ENCODE peak calls at places on chromosome 21, in nine cellular contexts. O is cardiac septum; A is right cardiac atrium; R is cardiac muscle cell; H is T-helper 9 cell; I is CD4-positive, alpha-beta T cell; F is HCT116; B is GM20000; Z is foreskin fibroblast. K is an unnamed sample.

GRCh38 chr21:45517249-45518065 is 24.8 kb downstream of the SLC19A1 start:
- DNase-seq in O (peak; percentile 87), A (peak; percentile 39), R (no peak), H (no peak), I (no peak), F (no peak), B (peak; percentile 71), Z (peak; percentile 31), K (no peak)

GRCh38 chr21:19913995-19914394 is 1084.2 kb upstream of the NCAM2 start:
- DNase-seq in O (no peak), A (peak; percentile 35), R (peak; percentile 4), H (no peak), I (no peak), F (no peak), B (no peak), Z (no peak), K (no peak)

GRCh38 chr21:45258476-45258875 is 29.2 kb downstream of the POFUT2 start:
- DNase-seq in O (no peak), A (peak; percentile 51), R (no peak), H (no peak), I (no peak), F (no peak), B (no peak), Z (peak; percentile 38), K (no peak)

GRCh38 chr21:45438391-45439145 is 33.6 kb downstream of the COL18A1 start:
- DNase-seq in O (no peak), A (peak; percentile 75), R (no peak), H (no peak), I (no peak), F (no peak), B (no peak), Z (no peak), K (no peak)

GRCh38 chr21:35377505-35378090 is 328.5 kb upstream of the RUNX1 start:
- DNase-seq in O (no peak), A (no peak), R (no peak), H (no peak), I (no peak), F (no peak), B (no peak), Z (peak; percentile 35), K (no peak)

GRCh38 chr21:18191139-18191538 is 53.5 kb upstream of the CHODL start:
- DNase-seq in O (no peak), A (no peak), R (no peak), H (no peak), I (no peak), F (no peak), B (no peak), Z (no peak), K (no peak)

GRCh38 chr21:18334066-18334465 is 69.5 kb downstream of the TMPRSS15 start:
- DNase-seq in O (no peak), A (no peak), R (no peak), H (no peak), I (no peak), F (no peak), B (no peak), Z (no peak), K (no peak)

GRCh38 chr21:42463861-42464515 is 32.0 kb downstream of the RSPH1 start:
- DNase-seq in O (peak; percentile 74), A (no peak), R (no peak), H (peak; percentile 63), I (peak; percentile 50), F (peak; percentile 92), B (no peak), Z (no peak), K (no peak)

GRCh38 chr21:42156690-42157605 is 62.0 kb upstream of the ABCG1 start:
- DNase-seq in O (peak; percentile 67), A (peak; percentile 71), R (no peak), H (no peak), I (no peak), F (no peak), B (no peak), Z (peak; percentile 35), K (no peak)

GRCh38 chr21:46239817-46240325 is 11.3 kb upstream of the LSS start:
- DNase-seq in O (no peak), A (no peak), R (no peak), H (no peak), I (no peak), F (no peak), B (no peak), Z (no peak), K (no peak)

GRCh38 chr21:33069645-33069993 is 322 bp upstream of the OLIG1 start:
- DNase-seq in O (no peak), A (no peak), R (no peak), H (no peak), I (no peak), F (no peak), B (no peak), Z (no peak), K (no peak)

GRCh38 chr21:34313116-34313515 is 50.7 kb upstream of the KCNE2 start:
- DNase-seq in O (no peak), A (no peak), R (no peak), H (no peak), I (no peak), F (no peak), B (no peak), Z (peak; percentile 42), K (no peak)

GRCh38 chr21:38323721-38324591 is 67.2 kb downstream of the KCNJ15 start:
- DNase-seq in O (no peak), A (no peak), R (peak; percentile 7), H (no peak), I (no peak), F (no peak), B (no peak), Z (peak; percentile 94), K (no peak)

GRCh38 chr21:31559368-31560119 is 99.9 kb upstream of the SOD1 start:
- DNase-seq in O (peak; percentile 92), A (peak; percentile 98), R (peak; percentile 98), H (peak; percentile 80), I (peak; percentile 89), F (peak; percentile 86), B (peak; percentile 81), Z (peak; percentile 82), K (peak; percentile 95)

GRCh38 chr21:19343711-19344110 is 940.1 kb upstream of the TMPRSS15 start:
- DNase-seq in O (no peak), A (no peak), R (no peak), H (no peak), I (no peak), F (no peak), B (peak; percentile 4), Z (no peak), K (no peak)

GRCh38 chr21:42220138-42220701 is 1.3 kb downstream of the ABCG1 start:
- DNase-seq in O (peak; percentile 75), A (peak; percentile 67), R (peak; percentile 75), H (peak; percentile 63), I (peak; percentile 57), F (no peak), B (peak; percentile 77), Z (peak; percentile 66), K (peak; percentile 78)

GRCh38 chr21:40783404-40783803 is 63.6 kb downstream of the DSCAM start:
- DNase-seq in O (no peak), A (no peak), R (no peak), H (no peak), I (no peak), F (no peak), B (no peak), Z (no peak), K (no peak)

GRCh38 chr21:29645666-29646553 is 293.9 kb downstream of the GRIK1 start:
- DNase-seq in O (no peak), A (no peak), R (no peak), H (no peak), I (no peak), F (no peak), B (no peak), Z (no peak), K (no peak)

GRCh38 chr21:42734323-42734971 is 81.0 kb downstream of the PDE9A start:
- DNase-seq in O (no peak), A (no peak), R (no peak), H (no peak), I (no peak), F (no peak), B (no peak), Z (no peak), K (peak; percentile 37)

GRCh38 chr21:45011911-45012660 is 62.3 kb upstream of the ADARB1 start:
- DNase-seq in O (no peak), A (peak; percentile 47), R (peak; percentile 63), H (no peak), I (no peak), F (peak; percentile 65), B (no peak), Z (peak; percentile 95), K (peak; percentile 88)

GRCh38 chr21:44793269-44794030 is 8.2 kb downstream of the UBE2G2 start:
- DNase-seq in O (no peak), A (peak; percentile 79), R (peak; percentile 85), H (peak; percentile 31), I (peak; percentile 43), F (peak; percentile 24), B (peak; percentile 83), Z (peak; percentile 82), K (no peak)

GRCh38 chr21:21175798-21176334 is 177.7 kb downstream of the NCAM2 start:
- DNase-seq in O (no peak), A (no peak), R (no peak), H (no peak), I (no peak), F (no peak), B (no peak), Z (no peak), K (no peak)

GRCh38 chr21:24545807-24546361 is 1061.4 kb downstream of the MRPL39 start:
- DNase-seq in O (no peak), A (no peak), R (no peak), H (no peak), I (no peak), F (no peak), B (no peak), Z (no peak), K (no peak)

GRCh38 chr21:33089439-33089838 is 19.5 kb downstream of the OLIG1 start:
- DNase-seq in O (no peak), A (no peak), R (no peak), H (no peak), I (no peak), F (no peak), B (no peak), Z (no peak), K (no peak)

GRCh38 chr21:31406510-31406909 is 62.4 kb upstream of the TIAM1 start:
- DNase-seq in O (no peak), A (no peak), R (no peak), H (no peak), I (no peak), F (no peak), B (no peak), Z (no peak), K (no peak)

GRCh38 chr21:45556645-45557601 is 14.7 kb upstream of the SLC19A1 start:
- DNase-seq in O (peak; percentile 71), A (peak; percentile 70), R (no peak), H (no peak), I (no peak), F (no peak), B (no peak), Z (no peak), K (no peak)

GRCh38 chr21:15144026-15144425 is 79.2 kb upstream of the NRIP1 start:
- DNase-seq in O (no peak), A (no peak), R (no peak), H (no peak), I (no peak), F (no peak), B (no peak), Z (peak; percentile 1), K (no peak)

GRCh38 chr21:38956791-38957571 is 151.3 kb downstream of the ETS2 start:
- DNase-seq in O (no peak), A (peak; percentile 72), R (peak; percentile 86), H (no peak), I (no peak), F (no peak), B (no peak), Z (peak; percentile 45), K (no peak)

GRCh38 chr21:43598416-43599120 is 60.7 kb downstream of the HSF2BP start:
- DNase-seq in O (no peak), A (no peak), R (no peak), H (no peak), I (no peak), F (no peak), B (no peak), Z (peak; percentile 73), K (peak; percentile 77)

GRCh38 chr21:46004168-46004861 is 22.7 kb downstream of the COL6A1 start:
- DNase-seq in O (no peak), A (peak; percentile 49), R (no peak), H (no peak), I (no peak), F (no peak), B (no peak), Z (peak; percentile 12), K (no peak)

GRCh38 chr21:34850166-34850695 is 181.4 kb downstream of the CLIC6 start:
- DNase-seq in O (no peak), A (no peak), R (no peak), H (no peak), I (no peak), F (no peak), B (no peak), Z (no peak), K (no peak)